ENCODE peak calls at places on chromosomes 12 and 14, in ten cellular contexts. L is choroid plexus epithelial cell; P is left ventricle myocardium inferior; Y is activated CD4-positive, alpha-beta T cell treated with anti-CD3 and anti-CD28 coated beads, Interleukin-2, amount 50 U/mL, for 4 hours; E is NCI-H460; K is cerebellum; M is astrocyte of the spinal cord; B is right atrium auricular region; H is left lung; Q is GM19239. R is an unnamed sample.

GRCh38 chr12:22100952-22101748 is 55.1 kb downstream of the CMAS start:
- DNase-seq in L (peak; percentile 85), P (no peak), Y (peak; percentile 17), E (peak; percentile 21), K (no peak), M (peak; percentile 70), B (peak; percentile 67), H (peak; percentile 41), Q (no peak), R (peak; percentile 38)

GRCh38 chr14:22836301-22837058 is at the start of gene MMP14:
- DNase-seq in L (peak; percentile 94), P (peak; percentile 73), Y (no peak), E (no peak), K (no peak), M (peak; percentile 93), B (peak; percentile 88), H (peak; percentile 77), Q (peak; percentile 10), R (peak; percentile 45)

GRCh38 chr12:122394626-122395194 is 27.8 kb downstream of the CLIP1 start:
- DNase-seq in L (peak; percentile 23), P (peak; percentile 25), Y (no peak), E (no peak), K (no peak), M (peak; percentile 3), B (no peak), H (no peak), Q (no peak), R (no peak)

GRCh38 chr14:74413622-74414021 is 12.4 kb downstream of the SYNDIG1L start:
- DNase-seq in L (no peak), P (no peak), Y (no peak), E (no peak), K (no peak), M (no peak), B (no peak), H (no peak), Q (no peak), R (no peak)

GRCh38 chr12:105954891-105955607 is 183.7 kb downstream of the NUAK1 start:
- DNase-seq in L (peak; percentile 73), P (no peak), Y (no peak), E (no peak), K (no peak), M (no peak), B (no peak), H (no peak), Q (no peak), R (no peak)

GRCh38 chr12:1391722-1392121 is 202.7 kb downstream of the FBXL14 start:
- DNase-seq in L (peak; percentile 9), P (no peak), Y (no peak), E (no peak), K (no peak), M (no peak), B (no peak), H (no peak), Q (no peak), R (no peak)

GRCh38 chr14:95496690-95497241 is 19.7 kb downstream of the SYNE3 start:
- DNase-seq in L (peak; percentile 61), P (no peak), Y (no peak), E (no peak), K (no peak), M (peak; percentile 86), B (no peak), H (no peak), Q (no peak), R (no peak)

GRCh38 chr14:33682746-33683145 is 268.1 kb downstream of the EGLN3 start:
- DNase-seq in L (peak; percentile 91), P (peak; percentile 63), Y (no peak), E (no peak), K (no peak), M (peak; percentile 92), B (peak; percentile 63), H (peak; percentile 30), Q (no peak), R (no peak)

GRCh38 chr12:102966200-102966941 is 8.9 kb downstream of the ASCL1 start:
- DNase-seq in L (no peak), P (no peak), Y (no peak), E (no peak), K (no peak), M (no peak), B (no peak), H (no peak), Q (no peak), R (no peak)

GRCh38 chr12:23816394-23816851 is 133.0 kb downstream of the SOX5 start:
- DNase-seq in L (no peak), P (no peak), Y (no peak), E (no peak), K (no peak), M (no peak), B (no peak), H (no peak), Q (no peak), R (no peak)

GRCh38 chr12:54300732-54301427 is at the start of gene NFE2:
- DNase-seq in L (peak; percentile 74), P (peak; percentile 37), Y (no peak), E (peak; percentile 44), K (no peak), M (peak; percentile 70), B (no peak), H (peak; percentile 81), Q (no peak), R (peak; percentile 58)

GRCh38 chr12:70756118-70756517 is 118.9 kb upstream of the PTPRB start:
- DNase-seq in L (peak; percentile 66), P (no peak), Y (no peak), E (peak; percentile 8), K (no peak), M (peak; percentile 63), B (no peak), H (no peak), Q (no peak), R (no peak)

GRCh38 chr12:102781117-102781516 is 135.9 kb downstream of the PAH start:
- DNase-seq in L (no peak), P (no peak), Y (no peak), E (no peak), K (no peak), M (no peak), B (no peak), H (no peak), Q (no peak), R (no peak)

GRCh38 chr14:49946320-49947141 is 53.6 kb downstream of the ARF6 start:
- DNase-seq in L (peak; percentile 92), P (no peak), Y (peak; percentile 33), E (peak; percentile 20), K (peak; percentile 65), M (peak; percentile 69), B (no peak), H (no peak), Q (no peak), R (no peak)

GRCh38 chr12:50626026-50626425 is 121.2 kb downstream of the DIP2B start:
- DNase-seq in L (no peak), P (no peak), Y (no peak), E (no peak), K (no peak), M (no peak), B (no peak), H (no peak), Q (no peak), R (no peak)

GRCh38 chr12:44248436-44248835 is 412.6 kb downstream of the TMEM117 start:
- DNase-seq in L (no peak), P (no peak), Y (no peak), E (no peak), K (no peak), M (no peak), B (no peak), H (no peak), Q (no peak), R (no peak)

GRCh38 chr14:101475468-101476257 is 85.6 kb upstream of the DIO3 start:
- DNase-seq in L (peak; percentile 88), P (no peak), Y (no peak), E (peak; percentile 38), K (no peak), M (peak; percentile 49), B (no peak), H (peak; percentile 31), Q (no peak), R (peak; percentile 20)

GRCh38 chr12:62268956-62269355 is 8.8 kb downstream of the USP15 start:
- DNase-seq in L (peak; percentile 76), P (no peak), Y (no peak), E (peak; percentile 37), K (no peak), M (peak; percentile 49), B (no peak), H (no peak), Q (no peak), R (no peak)

GRCh38 chr14:94562941-94563883 is 2.0 kb downstream of the SERPINA4 start:
- DNase-seq in L (no peak), P (no peak), Y (no peak), E (no peak), K (no peak), M (no peak), B (no peak), H (peak; percentile 24), Q (no peak), R (no peak)

GRCh38 chr12:93102744-93103143 is 173.6 kb upstream of the EEA1 start:
- DNase-seq in L (no peak), P (no peak), Y (no peak), E (no peak), K (no peak), M (no peak), B (no peak), H (no peak), Q (no peak), R (no peak)

GRCh38 chr12:18556081-18556645 is 181.6 kb downstream of the PLCZ1 start:
- DNase-seq in L (peak; percentile 12), P (no peak), Y (no peak), E (no peak), K (no peak), M (no peak), B (no peak), H (no peak), Q (no peak), R (peak; percentile 58)

GRCh38 chr12:3684449-3685051 is 68.4 kb downstream of the CRACR2A start:
- DNase-seq in L (no peak), P (peak; percentile 42), Y (no peak), E (no peak), K (no peak), M (no peak), B (no peak), H (no peak), Q (no peak), R (no peak)

GRCh38 chr12:107337354-107338095 is 244.2 kb upstream of the CRY1 start:
- DNase-seq in L (peak; percentile 35), P (no peak), Y (no peak), E (no peak), K (no peak), M (peak; percentile 61), B (no peak), H (no peak), Q (no peak), R (no peak)

GRCh38 chr12:65232490-65233077 is 45.9 kb upstream of the MSRB3 start:
- DNase-seq in L (peak; percentile 55), P (no peak), Y (no peak), E (peak; percentile 16), K (no peak), M (peak; percentile 61), B (no peak), H (no peak), Q (no peak), R (no peak)

GRCh38 chr12:6372403-6373003 is 2.9 kb downstream of the SCNN1A start:
- DNase-seq in L (peak; percentile 83), P (no peak), Y (no peak), E (peak; percentile 38), K (no peak), M (peak; percentile 83), B (no peak), H (peak; percentile 69), Q (no peak), R (no peak)

GRCh38 chr12:116164976-116165425 is 112.5 kb downstream of the MED13L start:
- DNase-seq in L (peak; percentile 72), P (no peak), Y (no peak), E (no peak), K (no peak), M (peak; percentile 63), B (no peak), H (no peak), Q (no peak), R (no peak)

GRCh38 chr14:105944632-105945610 is 418.5 kb downstream of the TMEM121 start:
- DNase-seq in L (no peak), P (peak; percentile 46), Y (peak; percentile 70), E (peak; percentile 69), K (no peak), M (no peak), B (peak; percentile 57), H (peak; percentile 61), Q (no peak), R (peak; percentile 52)

GRCh38 chr12:106192659-106193403 is 54.1 kb upstream of the NUAK1 start:
- DNase-seq in L (no peak), P (no peak), Y (no peak), E (no peak), K (no peak), M (no peak), B (no peak), H (no peak), Q (no peak), R (no peak)

R was measured in D341Med.